ENCODE peak calls at places on chromosome 3, in six cellular contexts. F is stimulated activated CD4-positive, alpha-beta T cell treated with anti-CD3 and anti-CD28 coated beads, Interleukin-4, amount 100 ng/mL, for 48 hours; N is activated CD8-positive, alpha-beta memory T cell treated with anti-CD3 and anti-CD28 coated beads, Interleukin-2, amount 10 ng/mL, durations not matched to agents 7 days and 5 days; V is HCT116; Q is LNCaP clone FGC; U is ecto neural progenitor cell. K is an unnamed sample.
A peak's percentile ranks its signal among the peaks of the same experiment; 100 is the strongest.

GRCh38 chr3:24780992-24781391 is 286.3 kb upstream of the THRB start:
- DNase-seq in F (no peak), N (no peak), V (no peak), Q (no peak), U (no peak), K (no peak)

GRCh38 chr3:125398952-125399351 is 23.8 kb upstream of the ZNF148 start:
- DNase-seq in F (no peak), N (no peak), V (no peak), Q (no peak), U (no peak), K (no peak)

GRCh38 chr3:12751548-12751947 is 7.5 kb downstream of the TMEM40 start:
- DNase-seq in F (no peak), N (no peak), V (no peak), Q (no peak), U (no peak), K (no peak)

GRCh38 chr3:58658508-58658907 is 8.1 kb downstream of the FAM3D start:
- DNase-seq in F (no peak), N (no peak), V (no peak), Q (no peak), U (no peak), K (no peak)

GRCh38 chr3:105359098-105359762 is 7.5 kb upstream of the ALCAM start:
- DNase-seq in F (no peak), N (no peak), V (no peak), Q (no peak), U (no peak), K (no peak)

GRCh38 chr3:194051554-194052175 is 84.3 kb upstream of the HES1 start:
- DNase-seq in F (no peak), N (no peak), V (no peak), Q (no peak), U (no peak), K (peak; percentile 74)

GRCh38 chr3:156750191-156750873 is 75.8 kb upstream of the LEKR1 start:
- DNase-seq in F (no peak), N (no peak), V (no peak), Q (no peak), U (peak; percentile 63), K (peak; percentile 88)

GRCh38 chr3:78757734-78758133 is 1010.1 kb downstream of the ROBO1 start:
- DNase-seq in F (no peak), N (no peak), V (no peak), Q (no peak), U (no peak), K (no peak)

GRCh38 chr3:182959474-182960350 is 20.6 kb downstream of the DCUN1D1 start:
- DNase-seq in F (no peak), N (no peak), V (no peak), Q (no peak), U (peak; percentile 66), K (peak; percentile 59)

K was measured in islet precursor cell.